ENCODE peak calls at places on chromosomes 3 and 15, in six cellular contexts. J is HFFc6, N is astrocyte of the spinal cord, A is adrenal gland, Y is GM20000, T is bronchial epithelial cell. G is an unnamed sample.

GRCh38 chr15:44729394-44729913 is 6.9 kb upstream of the TRIM69 start:
- DNase-seq in T (no peak), A (peak; percentile 48), Y (no peak), N (no peak), J (no peak), G (no peak)

GRCh38 chr15:100783296-100783695 is 96.3 kb upstream of the ALDH1A3 start:
- DNase-seq in J (no peak), Y (no peak), A (no peak), T (no peak), N (no peak), G (no peak)

GRCh38 chr3:89172150-89172549 is 64.7 kb downstream of the EPHA3 start:
- DNase-seq in Y (no peak), T (no peak), N (no peak), J (no peak), A (no peak), G (no peak)

GRCh38 chr15:77546050-77546501 is 86.6 kb downstream of the LINGO1 start:
- DNase-seq in N (peak; percentile 59), Y (no peak), T (peak; percentile 76), A (peak; percentile 74), J (peak; percentile 63), G (peak; percentile 75)

GRCh38 chr3:81352867-81353266 is 408.6 kb downstream of the GBE1 start:
- DNase-seq in A (no peak), Y (no peak), N (peak; percentile 2), T (peak; percentile 73), J (peak; percentile 50), G (peak; percentile 12)

GRCh38 chr3:52606373-52607085 is 70.1 kb downstream of the UQCC5 start:
- DNase-seq in J (peak; percentile 17), A (peak; percentile 47), N (peak; percentile 25), T (peak; percentile 95), Y (no peak), G (peak; percentile 28)

GRCh38 chr15:40250771-40251454 is 12.1 kb downstream of the PAK6 start:
- DNase-seq in N (no peak), A (no peak), Y (no peak), T (no peak), J (no peak), G (no peak)

GRCh38 chr15:58427987-58428386 is 3.8 kb upstream of the LIPC start:
- DNase-seq in A (no peak), T (no peak), Y (no peak), N (no peak), J (no peak), G (no peak)

GRCh38 chr15:74130089-74130848 is at the start of gene ISLR2:
- DNase-seq in A (no peak), Y (no peak), J (no peak), T (no peak), N (peak; percentile 28), G (peak; percentile 14)

GRCh38 chr3:72044231-72044935 is 259.4 kb upstream of the PROK2 start:
- DNase-seq in A (no peak), J (peak; percentile 28), N (no peak), T (no peak), Y (no peak), G (peak; percentile 94)

GRCh38 chr3:25855281-25855680 is 65.4 kb downstream of the OXSM start:
- DNase-seq in J (no peak), Y (no peak), A (no peak), N (no peak), T (peak; percentile 47), G (no peak)

GRCh38 chr3:145070795-145071194 is 1090.2 kb downstream of the PLOD2 start:
- DNase-seq in N (no peak), T (no peak), Y (no peak), J (no peak), A (no peak), G (no peak)

GRCh38 chr3:194315088-194315964 is 35.8 kb downstream of the CPN2 start:
- DNase-seq in A (peak; percentile 80), N (peak; percentile 87), J (peak; percentile 49), T (peak; percentile 57), Y (peak; percentile 90), G (peak; percentile 61)

GRCh38 chr3:194312186-194312742 is 38.9 kb downstream of the CPN2 start:
- DNase-seq in N (no peak), Y (no peak), J (no peak), A (no peak), T (peak; percentile 33), G (no peak)

GRCh38 chr3:194312743-194313281 is 38.3 kb downstream of the CPN2 start:
- DNase-seq in A (peak; percentile 92), Y (no peak), N (peak; percentile 47), T (peak; percentile 69), J (no peak), G (peak; percentile 80)

GRCh38 chr3:194314669-194315068 is 36.5 kb downstream of the CPN2 start:
- DNase-seq in Y (no peak), A (no peak), N (no peak), T (no peak), J (no peak), G (no peak)

DNA sequence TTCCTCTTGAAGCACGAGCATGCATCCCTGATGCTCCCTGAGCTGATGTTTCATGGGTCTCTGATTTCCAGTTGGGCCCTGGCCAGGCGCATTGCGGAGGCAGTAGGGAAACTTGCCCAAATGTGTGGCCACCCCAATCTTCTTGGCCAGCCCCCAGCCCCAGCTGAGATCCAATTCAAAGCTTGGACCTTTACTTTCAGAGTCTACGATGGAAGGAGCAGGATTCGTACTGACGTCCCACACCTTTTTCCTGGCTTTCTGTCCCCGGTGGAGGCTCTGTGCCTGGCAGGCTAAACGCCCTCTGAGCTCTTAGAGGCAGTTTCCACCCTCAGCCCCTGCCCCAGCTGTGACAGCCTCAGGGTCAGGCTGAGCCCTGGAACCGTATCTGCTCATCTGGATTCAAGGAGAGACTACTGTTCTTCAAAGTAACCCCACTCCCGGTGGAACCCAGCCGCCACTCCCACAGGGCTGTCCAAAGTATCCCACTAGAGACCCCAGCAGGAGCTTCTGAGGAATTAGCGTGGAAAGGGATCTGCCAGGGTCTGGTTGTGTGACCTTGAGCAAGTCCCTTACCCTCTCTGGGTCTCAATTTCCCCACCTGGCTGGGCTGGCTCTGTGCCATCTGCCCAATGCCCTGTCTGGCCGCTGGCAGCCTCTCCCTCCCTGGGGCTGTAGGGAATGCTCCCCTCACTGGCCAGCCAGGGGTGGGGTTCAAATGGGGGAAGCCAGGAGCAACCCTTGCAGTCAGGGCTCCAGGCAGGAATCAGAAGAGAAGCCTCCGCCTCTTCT is 37.3 kb downstream of the CPN2 start:
- DNase-seq in N (no peak), T (no peak), Y (no peak), J (no peak), A (peak; percentile 63), G (peak; percentile 34)
- TF ChIP-seq CTCF in N (no peak), T (peak; percentile 34), Y (no peak), J (peak; percentile 16), A (no peak), G (no peak)

GRCh38 chr3:149771652-149772271 is 19.5 kb upstream of the COMMD2 start:
- DNase-seq in J (peak; percentile 15), N (peak; percentile 41), Y (peak; percentile 51), A (peak; percentile 57), T (peak; percentile 35), G (peak; percentile 33)
- TF ChIP-seq CTCF in J (peak; percentile 86), N (peak; percentile 89), Y (peak; percentile 59), A (peak; percentile 79), T (peak; percentile 83), G (peak; percentile 87)

GRCh38 chr3:24072193-24072592 is 127.1 kb downstream of the NR1D2 start:
- DNase-seq in Y (no peak), J (no peak), N (no peak), A (no peak), T (no peak), G (no peak)

GRCh38 chr3:24067483-24067882 is 122.4 kb downstream of the NR1D2 start:
- DNase-seq in J (no peak), T (peak; percentile 63), Y (no peak), N (peak; percentile 27), A (no peak), G (no peak)

GRCh38 chr3:24069045-24069444 is 124.0 kb downstream of the NR1D2 start:
- DNase-seq in T (no peak), J (peak; percentile 18), Y (no peak), A (no peak), N (no peak), G (no peak)
- TF ChIP-seq CTCF in T (no peak), J (peak; percentile 69), Y (no peak), A (no peak), N (no peak), G (peak; percentile 48)

GRCh38 chr15:93250905-93251304 is 161.9 kb upstream of the RGMA start:
- DNase-seq in T (no peak), A (no peak), Y (no peak), N (no peak), J (no peak), G (no peak)
- TF ChIP-seq CTCF in T (no peak), A (no peak), Y (no peak), N (no peak), J (no peak), G (no peak)

GRCh38 chr15:31955734-31956133 is 74.6 kb upstream of the CHRNA7 start:
- DNase-seq in A (no peak), T (no peak), J (no peak), Y (no peak), N (no peak), G (no peak)

GRCh38 chr15:31954364-31954763 is 76.0 kb upstream of the CHRNA7 start:
- DNase-seq in A (no peak), J (no peak), T (no peak), Y (no peak), N (no peak), G (no peak)

DNA sequence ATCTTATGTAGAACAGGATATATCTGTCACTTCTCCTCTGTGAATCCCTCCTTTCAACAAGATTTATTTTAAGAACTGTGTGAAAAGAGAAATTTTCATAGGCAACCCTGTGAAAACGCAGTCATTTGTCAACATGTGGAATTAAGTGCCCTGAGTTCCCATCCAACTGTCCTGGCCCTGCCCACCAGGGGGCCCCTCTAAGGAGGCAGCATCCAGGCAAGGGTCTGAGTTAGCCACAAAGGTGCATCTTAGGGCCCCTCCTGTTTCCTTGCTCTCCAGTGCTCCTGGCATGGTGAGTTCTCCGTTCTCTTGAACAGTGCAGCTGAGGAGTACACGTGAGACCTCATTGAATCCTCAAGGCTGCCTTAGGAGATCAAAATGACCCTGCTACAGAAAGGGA is 76.7 kb upstream of the CHRNA7 start:
- DNase-seq in T (no peak), J (no peak), N (no peak), Y (no peak), A (no peak), G (no peak)
- TF ChIP-seq CTCF in T (no peak), J (no peak), N (no peak), Y (no peak), A (no peak), G (no peak)